ENCODE peak calls at places on chromosomes 6 and 20, in five cellular contexts. S, W, I, E and K are unnamed samples.

GRCh38 chr6:33297406-33297955 is 1.3 kb downstream of the RGL2 start:
- DNase-seq in S (no peak), W (peak), I (peak), E (no peak), K (no peak)

GRCh38 chr6:39302669-39303424 is 11.4 kb downstream of the KCNK17 start:
- DNase-seq in S (peak), W (peak), I (peak), E (peak), K (no peak)

GRCh38 chr20:62433655-62434054 is 6.3 kb upstream of the RBBP8NL start:
- DNase-seq in S (no peak), W (peak), I (no peak), E (peak), K (no peak)

GRCh38 chr20:49850463-49851233 is 38.0 kb downstream of the SLC9A8 start:
- DNase-seq in S (no peak), W (no peak), I (no peak), E (no peak), K (no peak)

GRCh38 chr20:15674253-15675145 is 898.7 kb downstream of the KIF16B start:
- DNase-seq in S (no peak), W (no peak), I (no peak), E (no peak), K (no peak)

GRCh38 chr20:44447827-44448419 is 27.8 kb upstream of the TTPAL start:
- DNase-seq in S (no peak), W (peak), I (no peak), E (no peak), K (no peak)

GRCh38 chr20:4342631-4343030 is 327.3 kb upstream of the RNF24 start:
- DNase-seq in S (no peak), W (no peak), I (no peak), E (no peak), K (no peak)

GRCh38 chr20:64176548-64177419 is 12.5 kb downstream of the MYT1 start:
- DNase-seq in S (no peak), W (no peak), I (no peak), E (no peak), K (no peak)

GRCh38 chr6:23522751-23523527 is 603.1 kb upstream of the NRSN1 start:
- DNase-seq in S (no peak), W (no peak), I (no peak), E (no peak), K (no peak)

GRCh38 chr20:34175072-34175471 is 63.0 kb upstream of the EIF2S2 start:
- DNase-seq in S (no peak), W (no peak), I (no peak), E (no peak), K (no peak)

GRCh38 chr6:3076320-3076719 is 8.0 kb downstream of the RIPK1 start:
- DNase-seq in S (no peak), W (no peak), I (no peak), E (no peak), K (no peak)

GRCh38 chr6:149084761-149085574 is 232.5 kb upstream of the TAB2 start:
- DNase-seq in S (no peak), W (no peak), I (no peak), E (no peak), K (no peak)

GRCh38 chr6:42017021-42017643 is 33.2 kb upstream of the TAF8 start:
- DNase-seq in S (no peak), W (no peak), I (no peak), E (no peak), K (no peak)

GRCh38 chr20:42530855-42531674 is 658.6 kb downstream of the PTPRT start:
- DNase-seq in S (peak), W (no peak), I (no peak), E (no peak), K (peak)

GRCh38 chr6:160534050-160534696 is 129.9 kb downstream of the LPA start:
- DNase-seq in S (peak), W (peak), I (peak), E (no peak), K (no peak)

GRCh38 chr6:124741341-124741740 is 220.9 kb upstream of the RNF217 start:
- DNase-seq in S (no peak), W (no peak), I (no peak), E (no peak), K (no peak)

GRCh38 chr6:37173573-37174195 is 3.7 kb downstream of the PIM1 start:
- DNase-seq in S (no peak), W (no peak), I (no peak), E (no peak), K (no peak)

GRCh38 chr20:25197173-25197869 is 1.8 kb downstream of the ENTPD6 start:
- DNase-seq in S (no peak), W (peak), I (no peak), E (no peak), K (no peak)

GRCh38 chr20:25194333-25194972 is 1.1 kb upstream of the ENTPD6 start:
- DNase-seq in S (no peak), W (no peak), I (no peak), E (no peak), K (no peak)

GRCh38 chr20:25196701-25197120 is 1.2 kb downstream of the ENTPD6 start:
- DNase-seq in S (no peak), W (no peak), I (no peak), E (no peak), K (no peak)

GRCh38 chr20:25195962-25196700 is 619 bp downstream of the ENTPD6 start:
- DNase-seq in S (peak), W (peak), I (no peak), E (no peak), K (no peak)

DNA sequence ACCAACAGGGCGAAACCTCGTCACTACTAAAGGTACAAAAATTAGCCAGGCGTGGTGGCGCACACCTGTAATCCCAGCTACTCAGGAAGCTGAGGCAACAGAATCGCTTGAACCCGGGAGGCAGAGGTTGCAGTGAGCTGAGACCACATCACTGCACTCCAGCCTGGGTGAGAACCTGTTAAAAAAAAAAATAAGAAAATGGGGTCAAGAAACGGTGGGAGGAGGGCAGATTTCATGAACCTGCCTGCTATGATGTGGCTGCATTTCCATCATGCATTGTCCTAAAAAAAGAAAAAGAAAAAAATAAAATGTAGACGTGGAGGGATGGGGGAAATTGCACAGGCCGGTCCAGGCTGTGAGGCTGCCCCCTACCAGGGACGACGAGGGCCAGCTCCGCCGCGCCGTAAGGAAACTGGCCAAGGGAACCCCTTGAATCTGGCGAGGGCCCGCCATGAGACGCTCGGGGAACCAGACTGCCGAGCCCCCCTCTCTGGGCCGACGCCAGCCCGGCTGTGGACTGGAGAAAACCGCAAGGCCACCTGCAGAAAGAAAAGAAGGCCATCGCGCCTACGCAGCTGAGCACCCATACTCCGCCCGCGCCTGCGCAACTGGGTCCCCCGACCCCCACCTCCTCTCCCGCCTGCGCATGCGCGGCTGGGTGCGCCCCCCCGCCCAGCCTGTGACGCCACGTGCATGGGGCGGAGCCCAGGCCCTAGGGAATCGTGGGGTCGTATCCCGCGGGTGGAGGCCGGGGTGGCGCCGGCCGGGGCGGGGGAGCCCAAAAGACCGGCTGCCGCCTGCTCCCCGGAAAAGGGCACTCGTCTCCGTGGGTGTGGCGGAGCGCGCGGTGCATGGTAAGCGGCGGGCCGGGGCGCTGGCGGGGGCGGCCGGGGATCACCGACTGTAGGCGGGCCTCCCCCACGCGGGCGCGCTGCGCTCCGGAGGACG is at the start of gene ENTPD6:
- DNase-seq in S (peak), W (peak), I (peak), E (peak), K (no peak)
- TF ChIP-seq CTCF in S (peak), W (peak), I (peak), E (no peak), K (peak)

DNA sequence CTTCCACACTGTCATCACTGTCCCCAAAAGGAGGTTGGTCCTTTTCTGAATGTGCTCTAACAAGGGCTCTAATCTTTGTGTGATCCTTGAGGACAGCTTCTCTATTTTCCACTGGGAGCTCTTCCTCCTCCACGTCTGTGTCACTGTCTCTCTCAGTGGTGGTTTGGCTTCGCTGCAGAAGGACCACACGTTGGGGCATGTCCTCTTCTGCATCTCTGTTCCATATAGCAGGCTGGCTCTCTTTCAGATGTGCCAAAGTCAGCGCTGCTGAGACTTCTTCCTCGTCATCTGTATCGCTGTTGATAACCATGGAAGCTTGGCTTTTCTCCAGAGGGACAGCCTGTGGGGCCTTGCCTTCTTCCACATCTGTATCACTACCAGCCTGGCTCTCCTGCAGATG is 4.6 kb downstream of the MDC1 start:
- DNase-seq in S (no peak), W (no peak), I (no peak), E (no peak), K (no peak)
- H3K4me3 ChIP-seq in S (no peak), W (no peak), I (no peak), E (no peak), K (no peak)

GRCh38 chr6:8006208-8006607 is 58.0 kb downstream of the BLOC1S5 start:
- DNase-seq in S (peak), W (no peak), I (no peak), E (no peak), K (no peak)
- TF ChIP-seq CTCF in S (peak), W (peak), I (peak), E (no peak), K (peak)

GRCh38 chr20:37356961-37357371 is 11.0 kb downstream of the SRC start:
- DNase-seq in S (no peak), W (no peak), I (peak), E (no peak), K (no peak)
- H3K4me3 ChIP-seq in S (no peak), W (no peak), I (no peak), E (no peak), K (no peak)

GRCh38 chr6:163925839-163926238 is 511.3 kb downstream of the QKI start:
- DNase-seq in S (no peak), W (no peak), I (no peak), E (no peak), K (no peak)

GRCh38 chr6:163919652-163920051 is 505.1 kb downstream of the QKI start:
- DNase-seq in S (no peak), W (no peak), I (no peak), E (no peak), K (no peak)

GRCh38 chr6:163923658-163924411 is 509.3 kb downstream of the QKI start:
- DNase-seq in S (no peak), W (no peak), I (no peak), E (no peak), K (peak)

GRCh38 chr6:163926642-163927041 is 512.1 kb downstream of the QKI start:
- DNase-seq in S (no peak), W (no peak), I (no peak), E (no peak), K (no peak)

GRCh38 chr6:163922562-163922961 is 508.0 kb downstream of the QKI start:
- DNase-seq in S (no peak), W (no peak), I (no peak), E (no peak), K (no peak)
- TF ChIP-seq CTCF in S (no peak), W (no peak), I (no peak), E (no peak), K (no peak)

DNA sequence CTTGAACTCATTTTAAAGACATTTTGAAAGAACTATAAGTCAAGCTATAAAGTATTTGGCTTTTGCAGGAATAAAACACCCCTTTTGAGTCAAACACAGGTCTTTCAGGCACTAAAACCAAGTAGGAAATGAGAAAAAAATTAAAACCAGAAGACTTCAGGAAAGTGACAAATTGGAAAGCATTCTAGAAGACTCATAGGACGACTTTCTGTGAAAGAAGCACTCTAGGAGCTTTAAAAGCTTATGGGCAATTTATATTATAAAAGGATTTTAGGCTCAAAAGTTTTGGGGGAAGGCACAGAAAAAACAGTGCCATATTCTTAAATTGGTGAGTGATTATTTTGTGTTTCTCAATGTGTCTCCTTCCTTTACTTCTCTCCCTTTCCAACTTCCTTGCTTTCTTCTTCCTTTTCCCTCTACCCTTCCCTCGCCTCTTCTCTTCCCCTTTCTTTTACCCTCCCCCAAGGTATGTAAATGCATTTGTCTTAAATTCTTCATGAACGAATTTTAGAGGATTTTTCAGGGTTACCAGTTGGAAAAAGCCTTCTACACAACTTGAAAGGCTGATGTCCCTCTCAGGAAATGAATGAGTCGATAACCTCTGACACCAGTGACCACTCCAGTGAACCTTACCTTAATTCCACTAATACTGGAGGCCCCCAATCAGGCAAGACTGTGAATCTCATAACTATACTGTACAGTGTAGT is 2.7 kb upstream of the LIN28B start:
- DNase-seq in S (peak), W (no peak), I (no peak), E (no peak), K (no peak)
- H3K4me3 ChIP-seq in S (no peak), W (no peak), I (no peak), E (no peak), K (no peak)

GRCh38 chr20:59425572-59425971 is 125.2 kb downstream of the EDN3 start:
- DNase-seq in S (no peak), W (no peak), I (no peak), E (no peak), K (no peak)

GRCh38 chr20:59424976-59425375 is 124.6 kb downstream of the EDN3 start:
- DNase-seq in S (no peak), W (no peak), I (no peak), E (no peak), K (no peak)

GRCh38 chr20:59428006-59428405 is 127.6 kb downstream of the EDN3 start:
- DNase-seq in S (no peak), W (no peak), I (no peak), E (no peak), K (no peak)

GRCh38 chr20:59431014-59431413 is 130.6 kb downstream of the EDN3 start:
- DNase-seq in S (no peak), W (no peak), I (no peak), E (no peak), K (no peak)

DNA sequence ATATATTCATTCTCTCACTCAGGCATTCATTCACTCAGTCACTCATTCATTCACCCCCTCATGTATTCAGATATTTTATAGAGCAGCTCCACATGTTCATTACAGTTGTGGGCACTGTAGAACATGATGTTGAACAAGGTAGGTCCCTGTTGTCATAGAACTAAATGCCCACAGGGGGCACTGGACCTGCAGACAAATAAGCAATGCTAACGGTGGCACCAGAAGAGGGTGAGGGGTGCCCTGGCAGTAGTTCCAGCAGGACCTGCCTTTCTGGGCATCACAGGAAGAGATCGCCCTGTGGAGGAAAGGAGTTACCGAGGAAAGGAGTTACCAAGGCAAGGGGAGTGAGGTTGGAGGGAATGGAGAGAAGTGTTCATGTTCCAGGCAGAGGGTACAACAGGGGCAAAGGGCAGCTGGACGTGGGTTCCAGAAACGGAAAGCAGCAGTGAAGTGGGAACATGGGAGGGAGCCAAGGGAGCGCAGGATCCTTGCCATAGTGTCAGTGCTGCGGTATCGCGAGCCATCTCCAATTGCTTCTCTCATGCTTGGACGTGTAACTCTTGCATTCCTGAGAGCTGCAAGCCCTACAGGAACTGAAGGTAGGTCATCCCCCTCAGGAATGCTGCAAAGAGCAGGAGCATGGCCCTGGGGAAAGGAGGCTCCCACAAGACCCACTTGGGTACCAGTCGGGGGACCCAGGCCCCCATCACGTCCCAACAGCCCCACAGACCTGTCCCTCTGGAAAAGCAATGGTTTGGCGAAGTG is 128.2 kb downstream of the EDN3 start:
- DNase-seq in S (peak), W (no peak), I (no peak), E (no peak), K (no peak)
- TF ChIP-seq CTCF in S (no peak), W (no peak), I (no peak), E (no peak), K (no peak)

DNA sequence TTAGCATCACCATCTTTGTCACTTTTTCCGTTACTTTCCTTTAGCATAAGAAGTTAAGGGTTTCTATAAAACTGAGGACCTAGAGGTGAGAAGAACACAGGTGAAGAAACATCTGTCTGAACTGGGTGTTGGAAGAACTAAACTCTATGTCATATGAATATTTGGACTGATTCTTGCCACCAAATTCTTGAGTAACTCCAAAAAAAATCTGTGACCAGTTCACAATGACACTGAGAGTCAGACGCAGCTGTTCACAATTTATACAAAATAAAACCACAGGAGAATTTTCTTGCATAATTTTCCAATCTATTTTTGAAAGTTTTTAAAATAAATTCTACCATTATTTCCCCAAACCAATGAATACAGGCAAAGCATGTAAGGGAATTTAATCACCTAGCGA is 148.1 kb upstream of the TCF21 start:
- DNase-seq in S (no peak), W (no peak), I (no peak), E (no peak), K (no peak)
- H3K4me3 ChIP-seq in S (no peak), W (no peak), I (no peak), E (no peak), K (no peak)

DNA sequence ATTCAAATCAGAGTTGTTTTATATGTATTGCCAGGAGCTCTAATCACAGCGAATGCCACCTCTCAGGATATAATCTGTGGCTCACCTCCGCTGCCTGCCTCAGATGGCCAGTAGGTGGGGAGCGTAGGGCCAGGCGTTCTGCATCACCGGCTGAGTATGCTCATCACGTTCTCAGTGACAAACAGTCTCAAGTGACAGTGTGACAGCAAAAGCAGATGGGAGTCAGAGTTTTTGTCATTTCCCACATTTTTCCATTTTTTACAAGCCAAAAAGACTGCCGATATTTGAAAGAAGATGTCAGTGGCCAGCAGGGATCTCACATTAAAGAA is 208.7 kb downstream of the ALDH8A1 start:
- DNase-seq in S (no peak), W (no peak), I (no peak), E (no peak), K (no peak)
- TF ChIP-seq CTCF in S (peak), W (no peak), I (no peak), E (no peak), K (peak)